ENCODE peak calls at places on chromosomes 1 and 21, in seven cellular contexts. One of them, this sample, is unnamed.

GRCh38 chr1:41468082-41468762 is 16.3 kb downstream of the EDN2 start:
- DNase-seq in ovary: no peak
- DNase-seq in T-helper 17 cell: no peak
- DNase-seq in stimulated activated CD8-positive, alpha-beta memory T cell treated with anti-CD3 and anti-CD28 coated beads, Interleukin-12 subunit alpha, Interleukin-12 subunit beta, amount 100 ng/mL, for 4 hours: no peak
- DNase-seq in HCT116: no peak
- DNase-seq in testis: no peak
- DNase-seq in type B pancreatic cell: no peak
- DNase-seq in this sample: no peak

GRCh38 chr21:39381009-39381408 is 32.1 kb upstream of the HMGN1 start:
- DNase-seq in ovary: no peak
- DNase-seq in T-helper 17 cell: no peak
- DNase-seq in stimulated activated CD8-positive, alpha-beta memory T cell treated with anti-CD3 and anti-CD28 coated beads, Interleukin-12 subunit alpha, Interleukin-12 subunit beta, amount 100 ng/mL, for 4 hours: no peak
- DNase-seq in HCT116: no peak
- DNase-seq in testis: peak; percentile 27
- DNase-seq in type B pancreatic cell: no peak
- DNase-seq in this sample: no peak

GRCh38 chr1:151523331-151523730 is 12.1 kb downstream of the CGN start:
- DNase-seq in ovary: no peak
- DNase-seq in T-helper 17 cell: no peak
- DNase-seq in stimulated activated CD8-positive, alpha-beta memory T cell treated with anti-CD3 and anti-CD28 coated beads, Interleukin-12 subunit alpha, Interleukin-12 subunit beta, amount 100 ng/mL, for 4 hours: no peak
- DNase-seq in HCT116: no peak
- DNase-seq in testis: no peak
- DNase-seq in type B pancreatic cell: no peak
- DNase-seq in this sample: no peak

GRCh38 chr1:46448109-46448911 is 41.3 kb upstream of the DMBX1 start:
- DNase-seq in ovary: no peak
- DNase-seq in T-helper 17 cell: no peak
- DNase-seq in stimulated activated CD8-positive, alpha-beta memory T cell treated with anti-CD3 and anti-CD28 coated beads, Interleukin-12 subunit alpha, Interleukin-12 subunit beta, amount 100 ng/mL, for 4 hours: no peak
- DNase-seq in HCT116: no peak
- DNase-seq in testis: no peak
- DNase-seq in type B pancreatic cell: peak; percentile 77
- DNase-seq in this sample: no peak

GRCh38 chr1:92326681-92327080 is 27.8 kb downstream of the RPAP2 start:
- DNase-seq in ovary: no peak
- DNase-seq in T-helper 17 cell: no peak
- DNase-seq in stimulated activated CD8-positive, alpha-beta memory T cell treated with anti-CD3 and anti-CD28 coated beads, Interleukin-12 subunit alpha, Interleukin-12 subunit beta, amount 100 ng/mL, for 4 hours: no peak
- DNase-seq in HCT116: no peak
- DNase-seq in testis: no peak
- DNase-seq in type B pancreatic cell: no peak
- DNase-seq in this sample: no peak

GRCh38 chr1:42379794-42380616 is 587 bp upstream of the RIMKLA start:
- DNase-seq in ovary: no peak
- DNase-seq in T-helper 17 cell: no peak
- DNase-seq in stimulated activated CD8-positive, alpha-beta memory T cell treated with anti-CD3 and anti-CD28 coated beads, Interleukin-12 subunit alpha, Interleukin-12 subunit beta, amount 100 ng/mL, for 4 hours: peak; percentile 0
- DNase-seq in HCT116: no peak
- DNase-seq in testis: peak; percentile 37
- DNase-seq in type B pancreatic cell: peak; percentile 69
- DNase-seq in this sample: no peak

GRCh38 chr1:11598461-11598860 is 55.8 kb downstream of the FBXO2 start:
- DNase-seq in ovary: no peak
- DNase-seq in T-helper 17 cell: no peak
- DNase-seq in stimulated activated CD8-positive, alpha-beta memory T cell treated with anti-CD3 and anti-CD28 coated beads, Interleukin-12 subunit alpha, Interleukin-12 subunit beta, amount 100 ng/mL, for 4 hours: no peak
- DNase-seq in HCT116: no peak
- DNase-seq in testis: no peak
- DNase-seq in type B pancreatic cell: no peak
- DNase-seq in this sample: no peak

GRCh38 chr1:234102591-234102990 is 198.1 kb downstream of the SLC35F3 start:
- DNase-seq in ovary: no peak
- DNase-seq in T-helper 17 cell: no peak
- DNase-seq in stimulated activated CD8-positive, alpha-beta memory T cell treated with anti-CD3 and anti-CD28 coated beads, Interleukin-12 subunit alpha, Interleukin-12 subunit beta, amount 100 ng/mL, for 4 hours: no peak
- DNase-seq in HCT116: no peak
- DNase-seq in testis: no peak
- DNase-seq in type B pancreatic cell: no peak
- DNase-seq in this sample: no peak

GRCh38 chr1:98405581-98406059 is 255.9 kb upstream of the SNX7 start:
- DNase-seq in ovary: no peak
- DNase-seq in T-helper 17 cell: no peak
- DNase-seq in stimulated activated CD8-positive, alpha-beta memory T cell treated with anti-CD3 and anti-CD28 coated beads, Interleukin-12 subunit alpha, Interleukin-12 subunit beta, amount 100 ng/mL, for 4 hours: no peak
- DNase-seq in HCT116: no peak
- DNase-seq in testis: no peak
- DNase-seq in type B pancreatic cell: no peak
- DNase-seq in this sample: no peak

GRCh38 chr1:1550591-1551432 is 10.4 kb upstream of the TMEM240 start:
- DNase-seq in ovary: no peak
- DNase-seq in T-helper 17 cell: no peak
- DNase-seq in stimulated activated CD8-positive, alpha-beta memory T cell treated with anti-CD3 and anti-CD28 coated beads, Interleukin-12 subunit alpha, Interleukin-12 subunit beta, amount 100 ng/mL, for 4 hours: no peak
- DNase-seq in HCT116: no peak
- DNase-seq in testis: peak; percentile 50
- DNase-seq in type B pancreatic cell: no peak
- DNase-seq in this sample: no peak

GRCh38 chr1:245462161-245462560 is 307.4 kb downstream of the KIF26B start:
- DNase-seq in ovary: no peak
- DNase-seq in T-helper 17 cell: no peak
- DNase-seq in stimulated activated CD8-positive, alpha-beta memory T cell treated with anti-CD3 and anti-CD28 coated beads, Interleukin-12 subunit alpha, Interleukin-12 subunit beta, amount 100 ng/mL, for 4 hours: no peak
- DNase-seq in HCT116: no peak
- DNase-seq in testis: no peak
- DNase-seq in type B pancreatic cell: no peak
- DNase-seq in this sample: no peak

GRCh38 chr1:219385786-219386427 is 212.2 kb downstream of the LYPLAL1 start:
- DNase-seq in ovary: no peak
- DNase-seq in T-helper 17 cell: no peak
- DNase-seq in stimulated activated CD8-positive, alpha-beta memory T cell treated with anti-CD3 and anti-CD28 coated beads, Interleukin-12 subunit alpha, Interleukin-12 subunit beta, amount 100 ng/mL, for 4 hours: no peak
- DNase-seq in HCT116: peak; percentile 41
- DNase-seq in testis: peak; percentile 60
- DNase-seq in type B pancreatic cell: no peak
- DNase-seq in this sample: no peak

GRCh38 chr1:77504986-77505385 is 177.5 kb downstream of the ZZZ3 start:
- DNase-seq in ovary: no peak
- DNase-seq in T-helper 17 cell: no peak
- DNase-seq in stimulated activated CD8-positive, alpha-beta memory T cell treated with anti-CD3 and anti-CD28 coated beads, Interleukin-12 subunit alpha, Interleukin-12 subunit beta, amount 100 ng/mL, for 4 hours: no peak
- DNase-seq in HCT116: no peak
- DNase-seq in testis: no peak
- DNase-seq in type B pancreatic cell: no peak
- DNase-seq in this sample: no peak

This sample was measured in activated CD4-positive, alpha-beta T cell treated with anti-CD3 and anti-CD28 coated beads for 1 hour.